ENCODE peak calls at places on chromosomes 6 and 20, in five cellular contexts. One of them, this sample, is unnamed.
A peak's percentile ranks its signal among the peaks of the same experiment; 100 is the strongest.

GRCh38 chr6:135993321-135993720 is 141.8 kb downstream of the PDE7B start:
- DNase-seq in activated B cell treated with CpG ODN at 0.5 μM for 24 hours: no peak
- DNase-seq in K562: no peak
- DNase-seq in esophagus muscularis mucosa: no peak
- DNase-seq in AG09309: no peak
- DNase-seq in this sample: no peak

GRCh38 chr6:12578097-12578496 is 138.5 kb upstream of the PHACTR1 start:
- DNase-seq in esophagus muscularis mucosa: no peak
- DNase-seq in AG09309: no peak
- DNase-seq in activated B cell treated with CpG ODN at 0.5 μM for 24 hours: no peak
- DNase-seq in K562: no peak
- DNase-seq in this sample: no peak

GRCh38 chr6:67358241-67358640 is 1276.8 kb upstream of the ADGRB3 start:
- DNase-seq in K562: no peak
- DNase-seq in AG09309: no peak
- DNase-seq in esophagus muscularis mucosa: no peak
- DNase-seq in activated B cell treated with CpG ODN at 0.5 μM for 24 hours: no peak
- DNase-seq in this sample: no peak

GRCh38 chr6:134527108-134527787 is 209.3 kb upstream of the SGK1 start:
- DNase-seq in K562: no peak
- DNase-seq in AG09309: no peak
- DNase-seq in esophagus muscularis mucosa: no peak
- DNase-seq in activated B cell treated with CpG ODN at 0.5 μM for 24 hours: no peak
- DNase-seq in this sample: no peak

GRCh38 chr6:3887150-3887700 is 38.1 kb downstream of the FAM50B start:
- DNase-seq in activated B cell treated with CpG ODN at 0.5 μM for 24 hours: no peak
- DNase-seq in K562: no peak
- DNase-seq in esophagus muscularis mucosa: no peak
- DNase-seq in AG09309: peak; percentile 24
- DNase-seq in this sample: no peak

GRCh38 chr6:27757307-27757706 is 154.9 kb downstream of the OR2B2 start:
- DNase-seq in AG09309: no peak
- DNase-seq in activated B cell treated with CpG ODN at 0.5 μM for 24 hours: peak; percentile 29
- DNase-seq in esophagus muscularis mucosa: no peak
- DNase-seq in K562: peak; percentile 43
- DNase-seq in this sample: no peak

GRCh38 chr6:51929934-51930574 is 157.4 kb downstream of the PKHD1 start:
- DNase-seq in activated B cell treated with CpG ODN at 0.5 μM for 24 hours: no peak
- DNase-seq in esophagus muscularis mucosa: no peak
- DNase-seq in K562: no peak
- DNase-seq in AG09309: no peak
- DNase-seq in this sample: no peak

GRCh38 chr20:1015181-1015580 is 13.1 kb upstream of the RSPO4 start:
- DNase-seq in AG09309: no peak
- DNase-seq in activated B cell treated with CpG ODN at 0.5 μM for 24 hours: no peak
- DNase-seq in esophagus muscularis mucosa: no peak
- DNase-seq in K562: no peak
- DNase-seq in this sample: no peak

GRCh38 chr6:168053957-168054471 is 25.0 kb downstream of the FRMD1 start:
- DNase-seq in activated B cell treated with CpG ODN at 0.5 μM for 24 hours: no peak
- DNase-seq in K562: no peak
- DNase-seq in esophagus muscularis mucosa: no peak
- DNase-seq in AG09309: no peak
- DNase-seq in this sample: no peak

GRCh38 chr6:128379577-128379976 is 140.8 kb downstream of the PTPRK start:
- DNase-seq in K562: no peak
- DNase-seq in AG09309: no peak
- DNase-seq in esophagus muscularis mucosa: no peak
- DNase-seq in activated B cell treated with CpG ODN at 0.5 μM for 24 hours: no peak
- DNase-seq in this sample: no peak

GRCh38 chr6:22530506-22530905 is 38.9 kb upstream of the HDGFL1 start:
- DNase-seq in esophagus muscularis mucosa: no peak
- DNase-seq in K562: no peak
- DNase-seq in activated B cell treated with CpG ODN at 0.5 μM for 24 hours: no peak
- DNase-seq in AG09309: no peak
- DNase-seq in this sample: no peak

GRCh38 chr20:1784586-1784985 is 110.6 kb upstream of the SIRPA start:
- DNase-seq in esophagus muscularis mucosa: peak; percentile 68
- DNase-seq in activated B cell treated with CpG ODN at 0.5 μM for 24 hours: no peak
- DNase-seq in AG09309: no peak
- DNase-seq in K562: no peak
- DNase-seq in this sample: no peak

GRCh38 chr20:43508604-43509040 is 1.1 kb downstream of the L3MBTL1 start:
- DNase-seq in esophagus muscularis mucosa: no peak
- DNase-seq in K562: peak; percentile 51
- DNase-seq in activated B cell treated with CpG ODN at 0.5 μM for 24 hours: no peak
- DNase-seq in AG09309: no peak
- DNase-seq in this sample: no peak

GRCh38 chr20:17862171-17862570 is 106.4 kb downstream of the SNX5 start:
- DNase-seq in AG09309: no peak
- DNase-seq in esophagus muscularis mucosa: no peak
- DNase-seq in activated B cell treated with CpG ODN at 0.5 μM for 24 hours: no peak
- DNase-seq in K562: no peak
- DNase-seq in this sample: no peak

GRCh38 chr20:47205577-47206123 is 150.8 kb downstream of the ZMYND8 start:
- DNase-seq in esophagus muscularis mucosa: no peak
- DNase-seq in activated B cell treated with CpG ODN at 0.5 μM for 24 hours: peak; percentile 19
- DNase-seq in K562: peak; percentile 74
- DNase-seq in AG09309: no peak
- DNase-seq in this sample: peak; percentile 68

GRCh38 chr6:51675020-51675419 is 412.4 kb downstream of the PKHD1 start:
- DNase-seq in K562: no peak
- DNase-seq in esophagus muscularis mucosa: no peak
- DNase-seq in activated B cell treated with CpG ODN at 0.5 μM for 24 hours: no peak
- DNase-seq in AG09309: no peak
- DNase-seq in this sample: no peak

GRCh38 chr6:27752038-27752885 is 159.9 kb downstream of the OR2B2 start:
- DNase-seq in K562: peak; percentile 61
- DNase-seq in AG09309: peak; percentile 45
- DNase-seq in activated B cell treated with CpG ODN at 0.5 μM for 24 hours: peak; percentile 31
- DNase-seq in esophagus muscularis mucosa: no peak
- DNase-seq in this sample: peak; percentile 50

GRCh38 chr6:104396077-104396476 is 463.6 kb downstream of the HACE1 start:
- DNase-seq in K562: no peak
- DNase-seq in AG09309: no peak
- DNase-seq in activated B cell treated with CpG ODN at 0.5 μM for 24 hours: no peak
- DNase-seq in esophagus muscularis mucosa: no peak
- DNase-seq in this sample: no peak

GRCh38 chr6:52209672-52210626 is 23.8 kb downstream of the IL17A start:
- DNase-seq in K562: no peak
- DNase-seq in activated B cell treated with CpG ODN at 0.5 μM for 24 hours: no peak
- DNase-seq in AG09309: no peak
- DNase-seq in esophagus muscularis mucosa: no peak
- DNase-seq in this sample: no peak

GRCh38 chr6:153301602-153302001 is 170.5 kb upstream of the RGS17 start:
- DNase-seq in esophagus muscularis mucosa: no peak
- DNase-seq in activated B cell treated with CpG ODN at 0.5 μM for 24 hours: no peak
- DNase-seq in K562: no peak
- DNase-seq in AG09309: no peak
- DNase-seq in this sample: no peak

GRCh38 chr6:163001341-163001740 is 273.6 kb downstream of the PACRG start:
- DNase-seq in K562: no peak
- DNase-seq in esophagus muscularis mucosa: no peak
- DNase-seq in AG09309: no peak
- DNase-seq in activated B cell treated with CpG ODN at 0.5 μM for 24 hours: no peak
- DNase-seq in this sample: no peak

GRCh38 chr6:146543940-146544661 is 468 bp downstream of the RAB32 start:
- DNase-seq in AG09309: no peak
- DNase-seq in K562: peak; percentile 13
- DNase-seq in esophagus muscularis mucosa: peak; percentile 93
- DNase-seq in activated B cell treated with CpG ODN at 0.5 μM for 24 hours: no peak
- DNase-seq in this sample: peak; percentile 45

GRCh38 chr20:9246731-9247130 is 177.8 kb downstream of the PLCB4 start:
- DNase-seq in AG09309: no peak
- DNase-seq in K562: no peak
- DNase-seq in esophagus muscularis mucosa: no peak
- DNase-seq in activated B cell treated with CpG ODN at 0.5 μM for 24 hours: no peak
- DNase-seq in this sample: no peak

DNA sequence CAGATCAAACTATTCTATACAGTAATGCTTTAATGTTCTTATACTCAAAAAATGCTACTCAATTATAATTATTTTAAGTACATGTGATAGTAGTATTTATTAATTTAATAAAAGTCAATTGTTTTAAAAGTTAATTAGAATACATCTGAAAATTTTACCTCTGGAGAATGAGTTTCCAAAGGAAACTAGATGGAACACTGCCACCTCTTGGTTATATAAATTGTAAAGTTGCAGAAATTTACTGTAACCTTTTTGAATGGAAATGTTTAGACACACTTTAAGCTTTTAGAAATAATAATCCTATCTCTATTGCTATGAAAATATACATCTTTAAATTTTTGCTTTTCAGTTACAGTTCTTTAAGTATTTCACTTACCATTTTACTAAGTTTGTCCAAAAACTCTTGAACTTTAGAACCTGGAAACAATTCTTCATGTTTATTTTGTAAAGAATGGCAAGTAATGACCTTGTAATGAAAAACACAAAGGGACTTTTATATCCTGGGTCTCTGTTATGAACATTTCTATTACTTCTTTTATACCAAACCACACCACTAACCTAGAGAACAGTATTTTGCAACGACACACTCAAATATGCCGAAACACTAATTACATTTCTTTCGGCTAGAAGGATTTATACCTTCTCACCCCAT is 10.9 kb upstream of the BMP5 start:
- DNase-seq in K562: no peak
- DNase-seq in esophagus muscularis mucosa: no peak
- DNase-seq in AG09309: no peak
- DNase-seq in activated B cell treated with CpG ODN at 0.5 μM for 24 hours: no peak
- DNase-seq in this sample: no peak
- TF ChIP-seq CTCF in K562: no peak
- TF ChIP-seq CTCF in esophagus muscularis mucosa: peak; percentile 41
- TF ChIP-seq CTCF in AG09309: peak; percentile 29
- TF ChIP-seq CTCF in activated B cell treated with CpG ODN at 0.5 μM for 24 hours: no peak
- TF ChIP-seq CTCF in this sample: no peak

DNA sequence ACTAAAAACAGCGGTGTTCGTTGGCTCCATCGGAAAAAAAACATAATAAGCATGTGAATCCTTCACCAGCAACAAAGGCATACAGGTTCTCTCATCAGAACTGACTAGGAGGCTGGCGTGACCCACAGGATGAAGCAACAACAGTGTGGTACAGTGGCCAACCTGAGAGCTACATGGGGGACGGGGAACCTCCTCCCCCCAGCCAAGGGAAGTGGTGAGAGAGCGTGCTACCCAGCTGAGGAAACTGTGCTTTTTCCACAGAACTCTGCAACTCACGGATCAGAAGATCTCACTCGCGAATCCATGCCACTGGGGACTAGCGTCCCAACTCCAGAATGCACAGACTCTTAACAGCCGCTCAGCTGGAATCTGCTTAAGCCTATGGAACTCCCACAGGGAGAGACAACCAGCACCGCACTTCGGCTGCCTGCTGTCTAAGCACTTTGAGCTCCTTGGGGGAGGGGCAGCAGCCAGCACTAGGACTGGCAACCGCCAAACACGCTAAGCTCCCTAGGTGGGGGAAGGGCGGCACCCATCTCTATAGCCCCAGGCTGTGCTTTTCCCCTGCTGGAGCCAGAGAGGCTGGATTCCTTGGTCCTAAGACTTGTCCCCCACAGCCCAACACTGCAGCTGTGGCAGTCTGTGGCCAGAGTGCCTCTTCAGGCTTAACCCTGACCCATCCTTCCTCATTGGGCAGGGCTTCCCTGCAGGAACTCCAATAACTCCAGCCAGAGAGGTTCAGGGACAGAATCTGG is 538.3 kb upstream of the BTBD3 start:
- DNase-seq in esophagus muscularis mucosa: no peak
- DNase-seq in activated B cell treated with CpG ODN at 0.5 μM for 24 hours: no peak
- DNase-seq in AG09309: no peak
- DNase-seq in K562: no peak
- DNase-seq in this sample: no peak
- TF ChIP-seq CTCF in esophagus muscularis mucosa: no peak
- TF ChIP-seq CTCF in activated B cell treated with CpG ODN at 0.5 μM for 24 hours: no peak
- TF ChIP-seq CTCF in AG09309: no peak
- TF ChIP-seq CTCF in K562: no peak
- TF ChIP-seq CTCF in this sample: no peak

GRCh38 chr6:131597448-131597847 is 24.4 kb downstream of the ARG1 start:
- DNase-seq in K562: no peak
- DNase-seq in activated B cell treated with CpG ODN at 0.5 μM for 24 hours: no peak
- DNase-seq in esophagus muscularis mucosa: no peak
- DNase-seq in AG09309: no peak
- DNase-seq in this sample: no peak
- TF ChIP-seq CTCF in K562: no peak
- TF ChIP-seq CTCF in activated B cell treated with CpG ODN at 0.5 μM for 24 hours: no peak
- TF ChIP-seq CTCF in esophagus muscularis mucosa: no peak
- TF ChIP-seq CTCF in AG09309: peak; percentile 30
- TF ChIP-seq CTCF in this sample: peak; percentile 34

GRCh38 chr20:57710841-57711240 is 1.0 kb upstream of the PMEPA1 start:
- DNase-seq in K562: no peak
- DNase-seq in esophagus muscularis mucosa: no peak
- DNase-seq in AG09309: no peak
- DNase-seq in activated B cell treated with CpG ODN at 0.5 μM for 24 hours: no peak
- DNase-seq in this sample: no peak

GRCh38 chr20:57711311-57711712 is 1.5 kb upstream of the PMEPA1 start:
- DNase-seq in esophagus muscularis mucosa: no peak
- DNase-seq in K562: no peak
- DNase-seq in activated B cell treated with CpG ODN at 0.5 μM for 24 hours: no peak
- DNase-seq in AG09309: no peak
- DNase-seq in this sample: no peak

GRCh38 chr20:57711826-57712225 is 2.0 kb upstream of the PMEPA1 start:
- DNase-seq in AG09309: no peak
- DNase-seq in K562: no peak
- DNase-seq in esophagus muscularis mucosa: no peak
- DNase-seq in activated B cell treated with CpG ODN at 0.5 μM for 24 hours: no peak
- DNase-seq in this sample: no peak

GRCh38 chr20:57708694-57709673 is 831 bp downstream of the PMEPA1 start:
- DNase-seq in esophagus muscularis mucosa: no peak
- DNase-seq in K562: no peak
- DNase-seq in AG09309: no peak
- DNase-seq in activated B cell treated with CpG ODN at 0.5 μM for 24 hours: peak; percentile 42
- DNase-seq in this sample: no peak

DNA sequence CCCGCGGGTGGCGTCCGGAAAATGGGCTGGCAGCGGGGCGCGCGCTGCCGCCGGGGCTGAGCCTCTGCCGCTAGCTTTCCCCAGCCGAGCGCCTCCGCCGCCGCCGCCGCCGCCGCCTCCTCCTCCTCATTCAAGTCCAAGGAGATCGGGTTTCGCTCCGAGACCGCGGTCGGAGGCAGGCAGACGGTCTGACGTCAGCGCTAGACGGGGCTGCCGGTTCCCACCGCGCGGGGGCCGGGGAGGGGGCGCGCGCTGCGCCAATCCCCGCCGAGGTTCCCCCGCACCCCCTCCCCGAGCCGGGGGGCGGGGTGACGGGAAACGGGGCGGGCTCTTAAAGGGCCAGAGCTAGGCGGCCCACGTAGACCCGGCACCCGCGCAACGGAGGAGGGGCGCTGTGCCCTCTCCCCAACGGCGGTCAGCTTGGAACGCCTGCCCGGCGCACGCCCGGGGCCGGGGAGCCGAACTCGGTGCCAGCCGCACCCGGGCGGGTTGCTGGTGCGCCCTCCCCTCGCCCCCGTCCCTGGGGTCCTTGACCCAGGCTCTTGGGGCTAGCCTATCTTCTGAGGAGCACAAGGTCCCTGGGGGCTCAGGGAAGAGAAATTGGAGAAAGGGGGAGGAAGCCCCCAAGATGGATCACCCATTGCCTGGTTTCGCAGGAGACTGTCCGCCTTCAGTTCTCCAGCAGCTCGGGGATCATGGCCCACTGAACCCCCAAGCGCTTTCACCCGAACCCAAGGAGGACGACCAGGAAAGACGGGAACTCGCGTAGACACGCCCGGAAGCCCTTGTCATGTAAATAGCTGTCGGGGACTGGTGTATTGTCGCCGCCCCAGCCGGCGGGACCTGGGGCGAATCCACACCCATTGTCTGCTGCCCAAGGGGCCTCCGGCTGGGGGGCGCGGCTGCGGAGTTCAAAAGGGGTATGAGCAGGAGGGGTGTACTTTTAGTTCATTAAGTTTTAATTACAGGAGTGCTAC is at the start of gene PMEPA1:
- DNase-seq in K562: peak; percentile 95
- DNase-seq in activated B cell treated with CpG ODN at 0.5 μM for 24 hours: peak; percentile 95
- DNase-seq in AG09309: peak; percentile 81
- DNase-seq in esophagus muscularis mucosa: peak; percentile 97
- DNase-seq in this sample: peak; percentile 87
- TF ChIP-seq CTCF in K562: no peak
- TF ChIP-seq CTCF in activated B cell treated with CpG ODN at 0.5 μM for 24 hours: no peak
- TF ChIP-seq CTCF in AG09309: no peak
- TF ChIP-seq CTCF in esophagus muscularis mucosa: peak; percentile 25
- TF ChIP-seq CTCF in this sample: no peak

This sample was measured in CD14-positive monocyte.